ENCODE peak calls at places on chromosomes 5 and 9, in five cellular contexts. G, O, S, N and L are unnamed samples.

GRCh38 chr9:93035821-93036351 is 22.6 kb upstream of the SUSD3 start:
- DNase-seq in G (no peak), O (no peak), S (no peak), N (no peak), L (no peak)

GRCh38 chr9:86945868-86946711 is 1.2 kb downstream of the GAS1 start:
- DNase-seq in G (peak), O (peak), S (no peak), N (peak), L (no peak)

GRCh38 chr5:156819537-156819936 is 30.6 kb upstream of the PPP1R2B start:
- DNase-seq in G (no peak), O (no peak), S (no peak), N (no peak), L (no peak)

GRCh38 chr5:175698401-175699115 is 40.7 kb downstream of the HRH2 start:
- DNase-seq in G (no peak), O (no peak), S (no peak), N (no peak), L (no peak)

GRCh38 chr5:178318893-178319292 is 86.3 kb upstream of the PHYKPL start:
- DNase-seq in G (no peak), O (no peak), S (no peak), N (no peak), L (no peak)

GRCh38 chr5:39203291-39203922 is 16.0 kb downstream of the FYB1 start:
- DNase-seq in G (no peak), O (no peak), S (no peak), N (no peak), L (no peak)

GRCh38 chr5:117888688-117889087 is 1099.7 kb downstream of the DTWD2 start:
- DNase-seq in G (peak), O (no peak), S (no peak), N (peak), L (no peak)

GRCh38 chr9:94931725-94932124 is 205.2 kb downstream of the AOPEP start:
- DNase-seq in G (no peak), O (no peak), S (no peak), N (no peak), L (no peak)

GRCh38 chr9:96612105-96612965 is 7.3 kb downstream of the CDC14B start:
- DNase-seq in G (peak), O (no peak), S (no peak), N (peak), L (peak)

GRCh38 chr5:40945111-40945510 is 35.8 kb downstream of the C7 start:
- DNase-seq in G (no peak), O (no peak), S (no peak), N (no peak), L (no peak)

GRCh38 chr5:154696891-154697290 is 58.3 kb upstream of the LARP1 start:
- DNase-seq in G (no peak), O (no peak), S (no peak), N (no peak), L (no peak)

GRCh38 chr5:52043543-52043942 is 660.3 kb downstream of the ISL1 start:
- DNase-seq in G (no peak), O (no peak), S (no peak), N (no peak), L (no peak)

GRCh38 chr9:100474082-100474949 is 1.4 kb downstream of the TMEFF1 start:
- DNase-seq in G (no peak), O (no peak), S (no peak), N (peak), L (peak)

GRCh38 chr5:14663734-14664269 is 716 bp upstream of the OTULIN start:
- DNase-seq in G (no peak), O (no peak), S (no peak), N (no peak), L (no peak)

GRCh38 chr5:53479045-53479655 is 1.3 kb upstream of the FST start:
- DNase-seq in G (peak), O (no peak), S (no peak), N (no peak), L (no peak)

GRCh38 chr5:110517396-110517795 is 209.1 kb downstream of the TMEM232 start:
- DNase-seq in G (no peak), O (peak), S (no peak), N (no peak), L (peak)

GRCh38 chr5:76849767-76850291 is at the start of gene S100Z:
- DNase-seq in G (no peak), O (no peak), S (no peak), N (no peak), L (no peak)

GRCh38 chr5:37807015-37807414 is 32.8 kb downstream of the GDNF start:
- DNase-seq in G (no peak), O (no peak), S (no peak), N (no peak), L (no peak)

GRCh38 chr5:68246802-68247201 is 31.2 kb downstream of the PIK3R1 start:
- DNase-seq in G (no peak), O (no peak), S (no peak), N (no peak), L (no peak)

GRCh38 chr9:1269533-1270315 is 219.6 kb downstream of the DMRT2 start:
- DNase-seq in G (no peak), O (no peak), S (no peak), N (no peak), L (no peak)

GRCh38 chr5:159071382-159071781 is 28.3 kb downstream of the EBF1 start:
- DNase-seq in G (no peak), O (no peak), S (no peak), N (no peak), L (no peak)

GRCh38 chr9:113737414-113738271 is 138.5 kb upstream of the ZNF618 start:
- DNase-seq in G (peak), O (peak), S (no peak), N (peak), L (peak)

GRCh38 chr5:127316013-127316412 is 25.4 kb downstream of the MEGF10 start:
- DNase-seq in G (no peak), O (no peak), S (no peak), N (no peak), L (no peak)

GRCh38 chr9:10059044-10059443 is 553.8 kb downstream of the PTPRD start:
- DNase-seq in G (peak), O (no peak), S (no peak), N (peak), L (no peak)

GRCh38 chr5:66873990-66874389 is 277.8 kb downstream of the MAST4 start:
- DNase-seq in G (no peak), O (no peak), S (no peak), N (no peak), L (no peak)

GRCh38 chr9:98765276-98765675 is 31.1 kb downstream of the ANKS6 start:
- DNase-seq in G (no peak), O (no peak), S (no peak), N (no peak), L (no peak)

GRCh38 chr5:120388016-120388781 is 75.9 kb upstream of the PRR16 start:
- DNase-seq in G (peak), O (no peak), S (no peak), N (peak), L (no peak)

GRCh38 chr9:123753669-123754307 is 176.1 kb downstream of the DENND1A start:
- DNase-seq in G (no peak), O (no peak), S (no peak), N (no peak), L (no peak)

GRCh38 chr5:73306078-73306719 is 133.2 kb downstream of the TMEM174 start:
- DNase-seq in G (no peak), O (no peak), S (no peak), N (no peak), L (no peak)

GRCh38 chr5:59596586-59597348 is 296.8 kb downstream of the PDE4D start:
- DNase-seq in G (peak), O (no peak), S (no peak), N (peak), L (no peak)

GRCh38 chr9:5052858-5053257 is 67.8 kb downstream of the JAK2 start:
- DNase-seq in G (peak), O (no peak), S (no peak), N (peak), L (no peak)

GRCh38 chr5:78648359-78649219 is at the start of gene LHFPL2:
- DNase-seq in G (peak), O (peak), S (no peak), N (peak), L (peak)

GRCh38 chr5:135891804-135892203 is 3.8 kb downstream of the IL9 start:
- DNase-seq in G (no peak), O (peak), S (peak), N (no peak), L (peak)

GRCh38 chr5:128241071-128241695 is 157.6 kb downstream of the SLC12A2 start:
- DNase-seq in G (peak), O (no peak), S (no peak), N (no peak), L (no peak)

GRCh38 chr5:79924936-79925893 is 65.8 kb downstream of the MTX3 start:
- DNase-seq in G (peak), O (peak), S (peak), N (peak), L (no peak)

GRCh38 chr9:84519486-84519885 is 150.0 kb upstream of the NTRK2 start:
- DNase-seq in G (no peak), O (no peak), S (no peak), N (no peak), L (no peak)

GRCh38 chr5:120684213-120684612 is 220.1 kb downstream of the PRR16 start:
- DNase-seq in G (peak), O (no peak), S (no peak), N (no peak), L (no peak)

GRCh38 chr9:35350827-35351549 is 138.9 kb upstream of the RUSC2 start:
- DNase-seq in G (peak), O (no peak), S (no peak), N (peak), L (no peak)

DNA sequence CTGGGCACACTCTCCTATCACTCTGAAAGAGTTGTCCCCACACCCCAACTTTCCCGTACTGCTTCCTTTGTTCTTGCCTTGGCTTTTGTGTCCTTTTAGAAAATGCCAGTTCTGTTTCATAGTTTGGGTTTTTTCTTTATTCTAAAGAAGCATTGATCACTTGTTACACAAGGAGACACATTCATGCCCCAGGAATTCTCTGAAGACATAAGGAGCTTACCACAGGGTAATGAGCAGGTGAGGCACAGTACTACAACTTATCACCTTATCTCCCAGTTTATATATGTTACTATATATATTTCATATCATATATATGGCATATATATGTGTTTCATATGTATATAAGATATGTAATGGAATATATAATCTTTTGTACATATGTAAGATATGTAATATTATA is 6.5 kb upstream of the SSBP2 start:
- DNase-seq in G (no peak), O (no peak), S (no peak), N (no peak), L (no peak)
- H2BK15ac ChIP-seq in G (no peak), O (no peak), S (no peak), N (no peak), L (no peak)

GRCh38 chr5:173628501-173628900 is 12.1 kb upstream of the BOD1 start:
- DNase-seq in G (no peak), O (no peak), S (no peak), N (no peak), L (no peak)
- H3K14ac ChIP-seq in G (no peak), O (peak), S (no peak), N (no peak), L (no peak)

GRCh38 chr9:130699047-130699446 is 5.5 kb downstream of the EXOSC2 start:
- DNase-seq in G (no peak), O (no peak), S (no peak), N (no peak), L (no peak)
- H2BK15ac ChIP-seq in G (no peak), O (no peak), S (no peak), N (no peak), L (no peak)

GRCh38 chr5:81301221-81302015 is at the start of gene ZCCHC9:
- DNase-seq in G (peak), O (peak), S (peak), N (peak), L (peak)
- H3K14ac ChIP-seq in G (peak), O (peak), S (peak), N (no peak), L (no peak)

GRCh38 chr5:74641014-74641777 is 668 bp upstream of the ENC1 start:
- DNase-seq in G (peak), O (peak), S (no peak), N (peak), L (peak)

GRCh38 chr5:74643160-74643562 is 2.6 kb upstream of the ENC1 start:
- DNase-seq in G (peak), O (no peak), S (no peak), N (peak), L (no peak)

GRCh38 chr5:74642543-74642863 is 2.0 kb upstream of the ENC1 start:
- DNase-seq in G (no peak), O (no peak), S (no peak), N (no peak), L (no peak)

GRCh38 chr5:74640450-74641013 is at the start of gene ENC1:
- DNase-seq in G (peak), O (peak), S (peak), N (peak), L (peak)

GRCh38 chr5:74641778-74642542 is 1.4 kb upstream of the ENC1 start:
- DNase-seq in G (peak), O (no peak), S (no peak), N (peak), L (peak)
- H2BK15ac ChIP-seq in G (peak), O (no peak), S (no peak), N (peak), L (no peak)

DNA sequence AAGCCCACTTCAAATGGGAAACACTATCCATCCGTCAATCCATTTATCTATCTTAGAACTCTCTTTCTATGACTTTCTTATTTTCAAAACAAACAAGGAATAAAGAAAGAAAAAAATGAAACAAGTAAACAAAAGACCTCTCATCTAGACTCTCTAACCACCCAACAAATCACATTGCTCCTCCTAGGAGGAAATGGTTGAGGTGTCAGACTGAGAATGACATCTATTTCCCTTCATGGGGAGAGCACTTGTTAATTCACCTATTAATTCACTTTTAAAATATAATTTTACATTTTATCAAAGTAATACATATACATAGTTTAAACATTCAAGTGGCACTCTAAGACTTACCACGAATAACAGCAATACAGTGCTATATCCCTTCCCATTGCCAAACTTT is 2.4 kb upstream of the IL31RA start:
- DNase-seq in G (no peak), O (no peak), S (no peak), N (no peak), L (no peak)
- H3K14ac ChIP-seq in G (no peak), O (no peak), S (no peak), N (no peak), L (no peak)

GRCh38 chr5:125047871-125048270 is 301.4 kb upstream of the ZNF608 start:
- DNase-seq in G (no peak), O (no peak), S (no peak), N (no peak), L (no peak)
- H2BK15ac ChIP-seq in G (no peak), O (no peak), S (no peak), N (no peak), L (no peak)